ENCODE peak calls at places on chromosomes 5 and 9, in four cellular contexts. H is GM12891, N is upper lobe of left lung, O is sigmoid colon. A is an unnamed sample.

GRCh38 chr5:2375796-2376195 is 375.7 kb downstream of the IRX2 start:
- DNase-seq in H (no peak), N (no peak), O (no peak), A (no peak)

GRCh38 chr5:86974910-86975309 is 292.8 kb upstream of the RASA1 start:
- DNase-seq in H (no peak), N (no peak), O (no peak), A (no peak)

GRCh38 chr5:133114166-133114932 is 62.5 kb downstream of the HSPA4 start:
- DNase-seq in H (no peak), N (no peak), O (no peak), A (no peak)

GRCh38 chr5:53091304-53091703 is 18.3 kb downstream of the MOCS2 start:
- DNase-seq in H (no peak), N (no peak), O (no peak), A (no peak)

GRCh38 chr5:104299998-104300706 is 737.6 kb upstream of the NUDT12 start:
- DNase-seq in H (no peak), N (no peak), O (no peak), A (no peak)

GRCh38 chr5:165928971-165929370 is 2362.5 kb upstream of the WWC1 start:
- DNase-seq in H (no peak), N (no peak), O (no peak), A (no peak)

GRCh38 chr5:2866622-2867372 is 115.3 kb upstream of the IRX2 start:
- DNase-seq in H (no peak), N (peak; percentile 44), O (no peak), A (no peak)

GRCh38 chr5:95471922-95472321 is 80.8 kb downstream of the FAM81B start:
- DNase-seq in H (no peak), N (no peak), O (no peak), A (no peak)

GRCh38 chr9:116497081-116497480 is 190.0 kb upstream of the TRIM32 start:
- DNase-seq in H (no peak), N (no peak), O (no peak), A (no peak)

GRCh38 chr5:126339215-126339805 is 83.9 kb upstream of the GRAMD2B start:
- DNase-seq in H (peak; percentile 18), N (no peak), O (no peak), A (peak; percentile 22)

GRCh38 chr5:26877154-26877553 is 161.2 kb downstream of the CDH9 start:
- DNase-seq in H (no peak), N (no peak), O (no peak), A (no peak)

GRCh38 chr5:132275367-132276220 is 18.1 kb downstream of the PDLIM4 start:
- DNase-seq in H (no peak), N (no peak), O (peak; percentile 35), A (no peak)

GRCh38 chr5:88092358-88092757 is 176.3 kb downstream of the TMEM161B start:
- DNase-seq in H (no peak), N (no peak), O (no peak), A (no peak)

GRCh38 chr5:88743231-88743879 is 139.6 kb downstream of the MEF2C start:
- DNase-seq in H (no peak), N (no peak), O (no peak), A (no peak)

GRCh38 chr5:54838843-54839242 is 146.6 kb downstream of the ESM1 start:
- DNase-seq in H (no peak), N (no peak), O (no peak), A (no peak)

GRCh38 chr5:56346717-56347116 is 113.6 kb upstream of the ANKRD55 start:
- DNase-seq in H (no peak), N (no peak), O (no peak), A (no peak)

GRCh38 chr9:5621327-5621726 is 7.6 kb upstream of the RIC1 start:
- DNase-seq in H (no peak), N (no peak), O (no peak), A (no peak)

GRCh38 chr9:5698810-5699556 is 70.1 kb downstream of the RIC1 start:
- DNase-seq in H (no peak), N (no peak), O (no peak), A (no peak)

GRCh38 chr5:165805756-165806155 is 2300.3 kb downstream of the MAT2B start:
- DNase-seq in H (no peak), N (no peak), O (no peak), A (no peak)

GRCh38 chr9:110257097-110257955 is 1.0 kb upstream of the TXN start:
- DNase-seq in H (no peak), N (no peak), O (no peak), A (no peak)

GRCh38 chr5:32228816-32229215 is 54.7 kb upstream of the GOLPH3 start:
- DNase-seq in H (no peak), N (no peak), O (no peak), A (no peak)

GRCh38 chr5:75734913-75735789 is 17.9 kb upstream of the POC5 start:
- DNase-seq in H (no peak), N (no peak), O (no peak), A (no peak)

GRCh38 chr5:147393866-147394265 is 116.0 kb downstream of the DPYSL3 start:
- DNase-seq in H (no peak), N (peak; percentile 52), O (no peak), A (no peak)

GRCh38 chr9:126805546-126806262 is 864 bp downstream of the ZBTB43 start:
- DNase-seq in H (peak; percentile 47), N (no peak), O (peak; percentile 70), A (peak; percentile 47)

GRCh38 chr5:146290318-146290717 is 48.3 kb upstream of the POU4F3 start:
- DNase-seq in H (no peak), N (no peak), O (no peak), A (no peak)

GRCh38 chr5:120463991-120464626 is at the start of gene PRR16:
- DNase-seq in H (peak; percentile 42), N (peak; percentile 90), O (peak; percentile 64), A (no peak)

GRCh38 chr5:150345716-150346115 is 11.8 kb upstream of the TCOF1 start:
- DNase-seq in H (no peak), N (no peak), O (no peak), A (no peak)

GRCh38 chr9:114080773-114081440 is 2.8 kb upstream of the AMBP start:
- DNase-seq in H (no peak), N (no peak), O (peak; percentile 47), A (no peak)

GRCh38 chr9:133485531-133486260 is 6.8 kb upstream of the SLC2A6 start:
- DNase-seq in H (peak; percentile 75), N (peak; percentile 82), O (no peak), A (peak; percentile 61)

GRCh38 chr9:84894859-84895258 is 225.3 kb downstream of the NTRK2 start:
- DNase-seq in H (no peak), N (no peak), O (no peak), A (no peak)

GRCh38 chr9:32525506-32525905 is 490 bp downstream of the RIGI start:
- DNase-seq in H (no peak), N (no peak), O (no peak), A (no peak)

GRCh38 chr5:117414926-117415325 is 840.3 kb upstream of the SEMA6A start:
- DNase-seq in H (no peak), N (no peak), O (no peak), A (no peak)

GRCh38 chr9:82930116-82930515 is 132.8 kb downstream of the RASEF start:
- DNase-seq in H (no peak), N (no peak), O (no peak), A (no peak)

GRCh38 chr9:101387871-101388506 is 3.2 kb upstream of the BAAT start:
- DNase-seq in H (no peak), N (no peak), O (no peak), A (no peak)

DNA sequence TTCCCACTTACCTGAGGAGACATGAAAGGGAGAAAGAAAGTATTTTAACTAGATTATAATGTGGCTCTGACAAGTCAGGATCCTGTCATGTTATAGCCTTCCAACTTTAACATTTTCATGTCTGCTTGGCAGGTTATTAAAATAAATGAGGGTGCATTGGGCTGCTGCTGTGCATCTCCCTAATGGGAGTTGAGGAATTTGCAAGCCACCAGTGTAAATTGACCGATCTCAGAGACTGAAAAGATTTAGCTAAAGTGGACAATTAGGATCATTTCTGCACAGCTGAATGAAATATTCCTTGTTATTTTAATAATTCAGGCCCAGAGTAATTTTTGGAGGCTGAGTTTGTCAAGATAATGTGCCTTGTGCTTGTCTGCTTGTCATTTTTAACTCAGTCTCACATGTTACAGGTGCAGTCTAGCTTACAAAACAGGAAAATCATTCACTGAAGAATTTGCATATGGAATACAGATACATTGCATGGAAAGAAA is 366.3 kb upstream of the ADAMTS16 start:
- DNase-seq in H (no peak), N (no peak), O (no peak), A (no peak)
- TF ChIP-seq POLR2AphosphoS5 in H (no peak), N (no peak), O (no peak), A (no peak)

DNA sequence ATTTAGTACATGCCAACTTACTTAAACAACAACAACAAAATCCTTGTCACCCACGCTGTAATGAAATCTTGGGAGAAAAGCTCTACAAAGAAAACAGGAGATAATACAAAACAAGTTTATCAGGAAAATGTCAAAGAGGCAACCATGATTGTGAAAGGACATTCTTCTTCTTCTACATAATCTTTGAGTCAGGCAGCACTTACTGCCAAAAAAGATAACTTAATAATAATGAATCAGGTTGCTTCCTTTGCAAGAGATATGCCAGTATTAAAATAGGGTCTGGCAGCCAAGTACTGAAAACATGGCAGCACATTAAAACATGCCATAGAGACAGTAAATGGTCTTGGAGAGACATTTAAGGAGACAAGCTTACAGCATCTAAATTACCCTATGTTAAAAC is 1573.4 kb downstream of the EFNA5 start:
- DNase-seq in H (no peak), N (no peak), O (no peak), A (no peak)
- TF ChIP-seq POLR2AphosphoS5 in H (no peak), N (no peak), O (no peak), A (no peak)

DNA sequence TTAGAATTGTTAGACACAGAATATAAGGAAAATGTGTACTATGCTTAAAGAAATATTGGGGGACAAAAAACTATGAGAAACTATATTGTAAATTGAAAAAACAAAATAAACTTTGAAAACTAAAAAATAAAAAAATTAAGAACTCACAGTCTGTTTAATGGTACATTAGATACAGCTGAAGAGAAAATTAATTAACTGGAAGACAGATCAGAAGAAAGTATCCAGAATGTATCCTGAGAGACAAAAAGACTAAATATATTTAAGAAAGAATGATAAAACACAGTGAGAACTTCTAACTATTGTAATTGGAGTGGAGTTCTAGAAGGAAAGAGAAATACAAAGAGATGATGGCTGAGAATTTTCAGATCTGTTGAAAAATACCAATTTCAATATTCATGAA is 57.6 kb upstream of the SH3PXD2B start:
- DNase-seq in H (no peak), N (no peak), O (no peak), A (no peak)
- TF ChIP-seq POLR2AphosphoS5 in H (no peak), N (no peak), O (no peak), A (no peak)

DNA sequence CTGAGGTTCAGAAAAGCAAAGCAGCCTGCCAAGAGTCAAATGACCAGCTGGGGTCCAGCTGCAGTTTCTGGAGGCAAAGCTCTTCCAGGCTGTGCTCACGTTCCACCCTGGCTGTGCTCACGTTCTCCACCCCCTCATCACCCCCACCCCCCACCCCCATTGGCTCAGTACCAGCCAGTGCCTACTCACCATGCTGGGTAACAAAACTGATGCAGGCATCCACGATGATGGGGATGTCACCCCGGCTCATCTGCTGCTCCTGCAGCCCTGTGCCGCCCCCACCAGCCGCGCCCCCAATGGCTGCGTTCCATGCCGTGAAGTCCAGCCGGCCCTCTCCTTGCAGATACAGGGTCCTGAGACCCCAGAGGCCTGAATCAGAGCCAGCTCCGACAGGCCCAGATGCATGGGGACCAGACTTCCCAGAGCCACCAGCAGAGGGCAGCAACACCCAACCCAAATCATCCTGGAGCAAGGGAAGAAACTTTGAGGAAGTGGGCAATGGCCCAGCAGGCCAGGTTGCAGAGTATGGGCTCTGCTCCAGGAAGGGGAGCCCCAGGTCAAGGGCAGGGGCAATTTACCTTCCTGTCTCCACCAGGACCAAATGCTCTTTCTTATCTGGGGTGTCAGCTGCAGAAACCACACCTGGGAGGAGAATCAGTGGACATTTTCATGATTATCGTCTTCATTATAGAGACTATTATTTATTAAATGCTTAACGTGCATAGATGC is 13.7 kb upstream of the FCHSD1 start:
- DNase-seq in H (peak; percentile 88), N (peak; percentile 81), O (peak; percentile 84), A (peak; percentile 77)
- TF ChIP-seq POLR2AphosphoS5 in H (no peak), N (no peak), O (no peak), A (no peak)

A was measured in GM12892.